ENCODE peak calls at places on chromosomes 1 and 21, in eight cellular contexts. U, Q, O, B, W, D, Y and A are unnamed samples.

GRCh38 chr21:45855248-45855801 is 126.2 kb upstream of the COL6A1 start:
- DNase-seq in U (no peak), Q (no peak), O (no peak), B (no peak), W (no peak), D (no peak), Y (no peak), A (no peak)

GRCh38 chr1:211606327-211606913 is 27.5 kb upstream of the SLC30A1 start:
- DNase-seq in U (no peak), Q (no peak), O (no peak), B (no peak), W (peak), D (peak), Y (no peak), A (no peak)

GRCh38 chr1:111596499-111596898 is 23.1 kb upstream of the RAP1A start:
- DNase-seq in U (no peak), Q (no peak), O (no peak), B (no peak), W (peak), D (peak), Y (no peak), A (no peak)

GRCh38 chr1:85656256-85656655 is 52.0 kb downstream of the ZNHIT6 start:
- DNase-seq in U (no peak), Q (no peak), O (no peak), B (no peak), W (no peak), D (no peak), Y (no peak), A (no peak)

GRCh38 chr1:2468540-2468939 is 7.5 kb upstream of the PLCH2 start:
- DNase-seq in U (no peak), Q (no peak), O (no peak), B (no peak), W (no peak), D (no peak), Y (no peak), A (no peak)

GRCh38 chr1:1420654-1421134 is 382 bp downstream of the ANKRD65 start:
- DNase-seq in U (no peak), Q (no peak), O (peak), B (no peak), W (no peak), D (no peak), Y (no peak), A (no peak)

GRCh38 chr1:228276361-228276831 is 68.6 kb downstream of the OBSCN start:
- DNase-seq in U (no peak), Q (no peak), O (peak), B (peak), W (no peak), D (no peak), Y (no peak), A (no peak)

GRCh38 chr21:43632373-43632905 is 26.8 kb downstream of the HSF2BP start:
- DNase-seq in U (no peak), Q (no peak), O (no peak), B (no peak), W (no peak), D (no peak), Y (no peak), A (no peak)

GRCh38 chr1:8671313-8671917 is 146.0 kb downstream of the RERE start:
- DNase-seq in U (no peak), Q (peak), O (no peak), B (no peak), W (peak), D (no peak), Y (peak), A (no peak)

DNA sequence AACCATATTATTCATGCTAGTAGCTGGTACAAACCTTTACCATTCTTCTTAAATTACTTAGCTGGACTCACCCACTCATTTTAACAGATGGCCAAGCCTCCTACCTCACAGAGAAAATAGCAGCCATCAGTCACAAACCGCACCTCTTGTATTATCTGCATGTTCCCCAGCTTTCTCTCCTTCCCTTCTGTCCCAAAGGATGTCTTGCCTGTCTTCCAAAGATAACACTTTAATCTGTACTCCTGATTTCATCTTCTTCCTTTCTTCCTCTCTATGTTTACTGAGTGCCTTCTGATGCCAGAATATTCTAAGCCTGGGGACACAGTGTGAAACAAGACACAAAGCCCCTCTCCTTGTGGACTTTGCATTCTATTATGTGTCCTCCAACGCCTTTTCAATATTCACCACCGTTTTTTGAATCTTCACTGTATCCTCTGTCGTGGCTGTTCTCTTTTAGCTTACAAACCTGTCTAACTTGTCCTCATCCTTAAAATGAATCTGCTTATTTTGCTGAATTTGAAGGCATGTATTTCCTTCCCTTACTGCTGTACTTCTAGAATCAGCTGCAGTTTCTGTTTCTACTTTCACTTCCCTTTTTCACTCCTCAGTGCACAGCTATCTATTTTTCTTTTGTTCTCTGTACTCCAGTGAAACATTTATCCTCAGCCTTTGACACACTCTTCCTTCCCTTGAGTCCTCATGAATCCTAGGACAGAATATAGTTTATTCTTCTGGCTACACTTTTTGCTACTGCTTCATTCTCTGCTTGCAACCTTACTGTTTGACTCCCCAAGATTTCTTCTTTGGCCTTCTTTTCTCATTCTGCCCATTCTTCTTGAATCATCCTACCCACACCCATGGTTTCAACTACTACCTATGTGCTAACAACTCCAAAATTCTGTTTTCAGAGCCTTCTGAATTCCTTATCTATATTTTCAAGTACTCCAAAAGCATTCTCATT is 216.9 kb upstream of the SAMSN1 start:
- DNase-seq in U (no peak), Q (no peak), O (no peak), B (no peak), W (peak), D (no peak), Y (no peak), A (no peak)
- H3K4me3 ChIP-seq in U (no peak), Q (no peak), O (peak), B (peak), W (peak), D (no peak), Y (no peak), A (no peak)

DNA sequence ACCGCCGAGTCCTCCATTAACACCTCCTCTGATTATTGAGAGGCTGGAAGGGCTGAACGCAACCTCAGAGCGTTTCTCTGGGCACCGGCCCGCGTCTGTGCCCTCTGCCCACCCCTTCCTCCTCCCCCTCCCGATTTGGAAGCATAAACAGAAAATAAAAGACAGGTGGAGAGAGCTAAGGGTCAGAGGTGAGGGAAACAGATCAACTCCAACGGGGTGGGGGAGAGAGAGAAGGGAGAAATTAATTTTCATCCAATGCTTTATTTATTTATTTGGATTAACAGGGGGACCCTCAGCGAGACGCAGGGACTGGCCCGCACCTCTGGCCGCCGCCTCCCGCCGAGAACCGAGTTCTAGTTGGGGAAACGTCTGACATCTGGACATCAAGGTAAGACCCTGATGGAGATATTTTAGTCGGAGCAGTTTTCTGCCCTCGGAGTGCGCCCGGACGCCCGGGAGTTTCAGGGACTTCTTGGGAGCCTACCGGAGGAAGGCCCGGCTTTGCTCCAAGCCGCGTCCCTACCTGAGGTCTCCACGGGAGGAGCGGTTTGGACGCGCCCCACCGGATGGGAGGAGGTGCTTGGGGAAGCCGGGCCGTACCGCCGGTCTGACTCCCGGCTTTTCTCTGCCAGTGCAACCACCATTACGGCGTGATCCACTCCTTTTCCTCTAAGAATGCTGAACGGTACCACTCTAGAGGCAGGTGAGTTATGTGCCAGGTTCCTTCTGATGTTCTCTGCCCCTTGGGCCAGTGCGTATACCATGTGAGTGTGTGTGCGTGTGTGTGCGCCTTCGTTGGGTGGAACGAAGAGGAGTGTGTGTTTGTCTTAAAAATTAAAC is 5.1 kb upstream of the LHX9 start:
- DNase-seq in U (no peak), Q (no peak), O (peak), B (no peak), W (no peak), D (no peak), Y (no peak), A (no peak)
- H3K4me3 ChIP-seq in U (peak), Q (no peak), O (peak), B (peak), W (peak), D (no peak), Y (no peak), A (peak)

GRCh38 chr1:3609769-3610157 is 1.5 kb downstream of the MEGF6 start:
- DNase-seq in U (no peak), Q (no peak), O (no peak), B (no peak), W (no peak), D (no peak), Y (no peak), A (no peak)

GRCh38 chr1:3611170-3612019 is at the start of gene MEGF6:
- DNase-seq in U (no peak), Q (no peak), O (peak), B (peak), W (peak), D (peak), Y (peak), A (no peak)

GRCh38 chr1:3610823-3611169 is 512 bp downstream of the MEGF6 start:
- DNase-seq in U (no peak), Q (no peak), O (no peak), B (no peak), W (no peak), D (no peak), Y (no peak), A (no peak)

GRCh38 chr1:3609016-3609768 is 2.1 kb downstream of the MEGF6 start:
- DNase-seq in U (no peak), Q (no peak), O (no peak), B (no peak), W (no peak), D (no peak), Y (no peak), A (no peak)

GRCh38 chr1:3610165-3610822 is 1.0 kb downstream of the MEGF6 start:
- DNase-seq in U (no peak), Q (no peak), O (no peak), B (no peak), W (no peak), D (no peak), Y (no peak), A (no peak)
- H3K4me3 ChIP-seq in U (no peak), Q (no peak), O (peak), B (peak), W (no peak), D (peak), Y (no peak), A (no peak)

GRCh38 chr1:210292276-210292851 is 36.3 kb upstream of the HHAT start:
- DNase-seq in U (no peak), Q (no peak), O (peak), B (peak), W (no peak), D (no peak), Y (peak), A (no peak)

GRCh38 chr1:210291088-210291487 is 37.6 kb upstream of the HHAT start:
- DNase-seq in U (no peak), Q (no peak), O (no peak), B (no peak), W (no peak), D (no peak), Y (no peak), A (no peak)

GRCh38 chr1:210291786-210292275 is 36.9 kb upstream of the HHAT start:
- DNase-seq in U (peak), Q (peak), O (no peak), B (no peak), W (no peak), D (no peak), Y (no peak), A (no peak)

GRCh38 chr1:210294991-210295773 is 33.5 kb upstream of the HHAT start:
- DNase-seq in U (no peak), Q (peak), O (peak), B (peak), W (no peak), D (no peak), Y (no peak), A (no peak)

GRCh38 chr1:210293191-210293607 is 35.5 kb upstream of the HHAT start:
- DNase-seq in U (no peak), Q (peak), O (peak), B (peak), W (no peak), D (no peak), Y (peak), A (no peak)
- H3K4me3 ChIP-seq in U (no peak), Q (peak), O (peak), B (peak), W (no peak), D (no peak), Y (no peak), A (no peak)

DNA sequence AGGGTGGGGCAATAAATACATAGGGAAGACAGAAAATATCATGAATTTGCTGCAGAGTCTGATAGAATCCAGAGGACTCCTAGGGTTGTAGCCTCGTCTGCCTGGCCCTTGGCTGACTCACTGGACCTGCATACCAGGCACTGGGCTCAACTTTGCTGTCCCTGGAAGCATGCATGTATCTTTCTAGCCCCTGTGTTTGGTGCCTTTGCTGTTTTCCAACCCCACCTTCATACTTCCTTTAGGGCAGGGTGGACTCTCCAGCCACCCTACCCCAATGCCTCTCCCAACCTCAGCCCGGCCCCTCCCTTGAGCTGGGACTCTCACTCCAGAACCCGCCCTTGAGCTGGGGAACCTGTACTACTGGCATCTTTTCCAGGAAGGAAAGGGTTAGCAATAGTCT is 1.2 kb downstream of the RAB25 start:
- DNase-seq in U (no peak), Q (no peak), O (no peak), B (no peak), W (no peak), D (no peak), Y (peak), A (no peak)
- H3K4me3 ChIP-seq in U (no peak), Q (no peak), O (peak), B (no peak), W (no peak), D (no peak), Y (peak), A (no peak)

GRCh38 chr1:26546375-26546774 is 16.8 kb downstream of the RPS6KA1 start:
- DNase-seq in U (no peak), Q (no peak), O (peak), B (no peak), W (no peak), D (no peak), Y (no peak), A (no peak)
- H3K4me3 ChIP-seq in U (no peak), Q (no peak), O (peak), B (peak), W (peak), D (peak), Y (peak), A (no peak)

GRCh38 chr1:179955731-179956130 is 1.1 kb downstream of the CEP350 start:
- DNase-seq in U (no peak), Q (no peak), O (no peak), B (no peak), W (no peak), D (no peak), Y (no peak), A (no peak)
- H3K4me3 ChIP-seq in U (peak), Q (peak), O (peak), B (peak), W (peak), D (peak), Y (peak), A (peak)